ENCODE peak calls at places on chromosomes 5 and 9, in eight cellular contexts. L, H, V, R, J, F, K and P are unnamed samples.

GRCh38 chr5:59178482-59178881 is 595.6 kb downstream of the RAB3C start:
- DNase-seq in V (no peak), F (no peak), H (no peak), R (no peak), K (no peak), L (no peak), J (no peak), P (no peak)

GRCh38 chr5:81303563-81303962 is 2.2 kb downstream of the ZCCHC9 start:
- DNase-seq in H (no peak), R (peak; percentile 94), F (no peak), J (no peak), V (no peak), L (no peak), K (no peak), P (peak; percentile 91)

GRCh38 chr9:81082251-81082650 is 607.1 kb downstream of the TLE1 start:
- DNase-seq in V (no peak), K (no peak), L (no peak), H (no peak), R (peak; percentile 21), J (no peak), F (no peak), P (no peak)

GRCh38 chr9:133120343-133121199 is 469 bp downstream of the RALGDS start:
- DNase-seq in V (no peak), H (no peak), R (no peak), K (no peak), J (peak; percentile 67), L (no peak), F (no peak), P (no peak)

GRCh38 chr5:139662617-139663016 is 14.5 kb downstream of the CXXC5 start:
- DNase-seq in K (no peak), V (no peak), L (no peak), F (no peak), R (no peak), H (no peak), J (no peak), P (no peak)

GRCh38 chr5:10485142-10485795 is 43.6 kb downstream of the ROPN1L start:
- DNase-seq in J (peak; percentile 76), L (peak; percentile 18), R (peak; percentile 96), H (no peak), K (no peak), V (no peak), F (peak; percentile 78), P (no peak)

GRCh38 chr5:75167345-75167744 is 69.3 kb downstream of the ANKRD31 start:
- DNase-seq in V (no peak), F (peak; percentile 4), K (no peak), R (no peak), H (no peak), J (peak; percentile 10), L (peak; percentile 33), P (peak; percentile 19)

GRCh38 chr5:60287174-60287771 is 393.7 kb upstream of the PDE4D start:
- DNase-seq in F (peak; percentile 69), L (peak; percentile 75), K (peak; percentile 69), H (no peak), J (peak; percentile 78), V (no peak), R (peak; percentile 16), P (peak; percentile 85)

GRCh38 chr5:80960531-80961375 is 590 bp downstream of the RASGRF2 start:
- DNase-seq in R (peak; percentile 21), J (peak; percentile 51), F (peak; percentile 44), V (peak; percentile 70), K (peak; percentile 29), H (peak; percentile 33), L (no peak), P (peak; percentile 43)

GRCh38 chr5:103602465-103602864 is 39.9 kb upstream of the NUDT12 start:
- DNase-seq in J (no peak), L (no peak), V (no peak), H (no peak), R (no peak), K (no peak), F (no peak), P (no peak)

GRCh38 chr9:83154087-83154736 is 91.3 kb upstream of the RASEF start:
- DNase-seq in J (no peak), L (no peak), K (no peak), V (no peak), R (peak; percentile 14), F (peak; percentile 70), H (no peak), P (peak; percentile 88)

GRCh38 chr5:126651013-126651577 is 50.3 kb downstream of the PHAX start:
- DNase-seq in L (no peak), R (no peak), H (no peak), F (no peak), J (no peak), K (no peak), V (no peak), P (no peak)

GRCh38 chr9:136347472-136348256 is 15.9 kb downstream of the DNLZ start:
- DNase-seq in H (no peak), R (no peak), F (no peak), L (no peak), V (no peak), J (no peak), K (no peak), P (no peak)
- H3K4me3 ChIP-seq in H (no peak overlapping the region), R (no peak overlapping the region), F (no peak overlapping the region), L (no peak overlapping the region), V (no peak overlapping the region), J (no peak overlapping the region), K (no peak overlapping the region), P (no peak overlapping the region)

GRCh38 chr5:135030691-135031145 is 3.3 kb downstream of the PITX1 start:
- DNase-seq in V (no peak), R (no peak), K (no peak), L (no peak), F (no peak), H (no peak), J (no peak), P (no peak)
- H3K4me3 ChIP-seq in V (peak overlapping the region; percentile 33), R (peak overlapping the region; percentile 60), K (peak overlapping the region; percentile 33), L (no peak overlapping the region), F (peak overlapping the region; percentile 93), H (no peak overlapping the region), J (no peak overlapping the region), P (peak overlapping the region; percentile 96)

DNA sequence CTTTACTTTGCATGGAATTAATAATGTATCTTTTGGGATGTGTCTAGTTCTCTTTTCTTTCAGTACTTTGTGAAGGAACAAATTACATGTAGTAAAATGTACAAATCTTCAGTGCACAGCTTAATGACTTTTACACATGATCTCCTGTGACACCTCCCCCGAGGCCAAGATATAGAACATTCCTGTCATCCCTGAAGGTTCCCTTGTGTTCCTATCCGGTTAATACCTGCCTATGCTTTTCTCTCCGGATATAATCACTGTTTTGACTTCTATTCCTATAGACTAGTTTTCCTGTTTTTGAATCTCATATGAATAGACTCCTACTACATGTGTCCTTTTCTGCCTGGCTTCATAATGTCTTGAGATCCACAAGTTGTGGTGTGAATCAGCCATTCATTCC is 21.5 kb downstream of the STC2 start:
- DNase-seq in V (no peak), K (no peak), L (no peak), R (no peak), F (no peak), H (no peak), J (no peak), P (no peak)
- H3K4me3 ChIP-seq in V (no peak overlapping the region), K (no peak overlapping the region), L (no peak overlapping the region), R (no peak overlapping the region), F (no peak overlapping the region), H (no peak overlapping the region), J (no peak overlapping the region), P (no peak overlapping the region)

GRCh38 chr9:69463497-69464068 is 138.6 kb downstream of the ENTREP1 start:
- DNase-seq in R (no peak), F (no peak), H (no peak), K (no peak), J (no peak), V (no peak), L (no peak), P (no peak)
- H3K4me3 ChIP-seq in R (no peak overlapping the region), F (no peak overlapping the region), H (no peak overlapping the region), K (no peak overlapping the region), J (no peak overlapping the region), V (no peak overlapping the region), L (no peak overlapping the region), P (no peak overlapping the region)

GRCh38 chr5:135399838-135400542 is 959 bp upstream of the MACROH2A1 start:
- DNase-seq in R (no peak), K (no peak), L (no peak), J (no peak), H (no peak), V (no peak), F (no peak), P (no peak)
- H3K4me3 ChIP-seq in R (peak overlapping the region; percentile 66), K (peak overlapping the region; percentile 94), L (peak overlapping the region; percentile 89), J (peak overlapping the region; percentile 94), H (peak overlapping the region; percentile 79), V (peak overlapping the region; percentile 95), F (peak overlapping the region; percentile 96), P (peak overlapping the region; percentile 73)